ENCODE peak calls at places on chromosomes 4 and X, in six cellular contexts. U is NCI-H1417, R is colonic mucosa, X is mesendoderm, T is AG20443, N is AG08396. M is an unnamed sample.

GRCh38 chrX:152930516-152930915 is 32.6 kb downstream of the ZNF185 start:
- DNase-seq in U (no peak), R (no peak), X (no peak), T (no peak), N (no peak), M (no peak)

GRCh38 chr4:47473351-47473750 is 9.8 kb upstream of the COMMD8 start:
- DNase-seq in U (no peak), R (no peak), X (no peak), T (no peak), N (no peak), M (no peak)

GRCh38 chr4:47532658-47533057 is 47.6 kb downstream of the ATP10D start:
- DNase-seq in U (no peak), R (no peak), X (no peak), T (no peak), N (no peak), M (no peak)

GRCh38 chrX:49884290-49884862 is 5.1 kb downstream of the USP27X start:
- DNase-seq in U (peak; percentile 56), R (peak; percentile 71), X (peak; percentile 87), T (peak; percentile 56), N (peak; percentile 63), M (peak; percentile 90)

GRCh38 chrX:14777484-14777883 is 95.4 kb downstream of the FANCB start:
- DNase-seq in U (no peak), R (no peak), X (no peak), T (peak; percentile 21), N (no peak), M (no peak)

GRCh38 chr4:124530464-124531077 is 182.0 kb downstream of the ANKRD50 start:
- DNase-seq in U (no peak), R (no peak), X (no peak), T (no peak), N (peak; percentile 9), M (no peak)

GRCh38 chr4:40418430-40419230 is 83.5 kb downstream of the CHRNA9 start:
- DNase-seq in U (no peak), R (no peak), X (no peak), T (no peak), N (no peak), M (no peak)

GRCh38 chr4:95675623-95676022 is 126.8 kb upstream of the UNC5C start:
- DNase-seq in U (no peak), R (no peak), X (no peak), T (no peak), N (no peak), M (no peak)

GRCh38 chrX:426881-427280 is 40.2 kb upstream of the PPP2R3B start:
- DNase-seq in U (no peak), R (no peak), X (no peak), T (no peak), N (no peak), M (no peak)

GRCh38 chr4:54090804-54091623 is 8.9 kb upstream of the GSX2 start:
- DNase-seq in U (no peak), R (peak; percentile 42), X (no peak), T (peak; percentile 77), N (peak; percentile 66), M (no peak)

GRCh38 chr4:75723117-75723801 is 1.1 kb upstream of the USO1 start:
- DNase-seq in U (peak; percentile 42), R (no peak), X (no peak), T (peak; percentile 44), N (peak; percentile 20), M (no peak)

GRCh38 chr4:138070816-138071215 is 171.3 kb downstream of the SLC7A11 start:
- DNase-seq in U (no peak), R (no peak), X (no peak), T (no peak), N (no peak), M (no peak)

GRCh38 chr4:2858451-2859217 is 15.0 kb downstream of the ADD1 start:
- DNase-seq in U (no peak), R (peak; percentile 58), X (no peak), T (peak; percentile 55), N (peak; percentile 57), M (no peak)

GRCh38 chr4:37936889-37937498 is 23.2 kb upstream of the PTTG2 start:
- DNase-seq in U (no peak), R (no peak), X (peak; percentile 30), T (no peak), N (no peak), M (peak; percentile 19)

GRCh38 chr4:1502501-1502886 is 96.3 kb upstream of the NKX1-1 start:
- DNase-seq in U (no peak), R (no peak), X (no peak), T (no peak), N (no peak), M (no peak)

M was measured in ELF-1.